ENCODE peak calls at places on chromosome 5, in six cellular contexts. G is posterior cingulate gyrus; M is adrenal gland; X is activated T-helper 1 cell treated with anti-CD3 and anti-CD28 coated beads, Interleukin-12 subunit alpha, Interleukin-12 subunit beta, Interleukin-2, Interleukin-4 antibody, amounts not matched to agents 30 ng/mL and 10 ng/mL and 1 ng/mL, durations not matched to agents 14 hours and 24 hours and 36 hours; F is AG08396; N is activated CD4-positive, alpha-beta T cell treated with anti-CD3 and anti-CD28 coated beads, Interleukin-2, amount 50 U/mL, for 1 hour. S is an unnamed sample.

GRCh38 chr5:102554092-102554491 is 55.3 kb upstream of the SLCO6A1 start:
- DNase-seq in X (no peak), F (no peak), G (no peak), N (no peak), M (no peak), S (no peak)

GRCh38 chr5:2895876-2896275 is 144.4 kb upstream of the IRX2 start:
- DNase-seq in G (no peak), N (no peak), F (no peak), M (no peak), X (no peak), S (no peak)

GRCh38 chr5:19322716-19323485 is 665.1 kb downstream of the CDH18 start:
- DNase-seq in X (no peak), N (no peak), G (no peak), M (peak), F (no peak), S (no peak)

GRCh38 chr5:83095973-83096539 is 18.7 kb downstream of the XRCC4 start:
- DNase-seq in X (no peak), F (peak), G (no peak), M (no peak), N (no peak), S (no peak)

GRCh38 chr5:154384480-154385235 is 61.1 kb upstream of the SAP30L start:
- DNase-seq in F (no peak), N (no peak), M (no peak), G (no peak), X (peak), S (no peak)

GRCh38 chr5:123450641-123451421 is 27.6 kb upstream of the CEP120 start:
- DNase-seq in G (no peak), F (no peak), M (no peak), X (no peak), N (no peak), S (no peak)

GRCh38 chr5:168592014-168592368 is 12.8 kb upstream of the PANK3 start:
- DNase-seq in M (peak), G (no peak), N (no peak), X (no peak), F (no peak), S (no peak)

GRCh38 chr5:156474251-156474650 is 147.3 kb downstream of the SGCD start:
- DNase-seq in F (peak), N (no peak), M (no peak), X (no peak), G (peak), S (peak)

GRCh38 chr5:181207960-181208253 is 2.9 kb upstream of the TRIM7 start:
- DNase-seq in F (no peak), N (no peak), M (no peak), X (no peak), G (no peak), S (no peak)

GRCh38 chr5:14946813-14947640 is 75.4 kb upstream of the ANKH start:
- DNase-seq in G (no peak), X (peak), N (peak), M (no peak), F (no peak), S (no peak)

GRCh38 chr5:135335031-135335828 is 63.8 kb downstream of the MACROH2A1 start:
- DNase-seq in F (no peak), M (no peak), N (no peak), G (no peak), X (no peak), S (no peak)

GRCh38 chr5:89308606-89309040 is 425.6 kb upstream of the MEF2C start:
- DNase-seq in G (no peak), M (no peak), X (no peak), F (no peak), N (no peak), S (no peak)

GRCh38 chr5:13941468-13941867 is 3.0 kb downstream of the DNAH5 start:
- DNase-seq in F (no peak), N (no peak), G (no peak), M (no peak), X (no peak), S (no peak)

GRCh38 chr5:169071-169727 is 22.1 kb upstream of the LRRC14B start:
- DNase-seq in F (no peak), N (no peak), G (no peak), X (no peak), M (peak), S (no peak)

S was measured in dorsolateral prefrontal cortex.